ENCODE peak calls at places on chromosomes 11 and 22, in four cellular contexts. P is dorsolateral prefrontal cortex, I is astrocyte of the spinal cord, C is WERI-Rb-1. D is an unnamed sample.

GRCh38 chr11:46382644-46383403 is 1.4 kb downstream of the MDK start:
- DNase-seq in P (no peak), C (peak), I (no peak), D (peak)

GRCh38 chr11:85965202-85965601 is 103.7 kb downstream of the PICALM start:
- DNase-seq in C (no peak), I (no peak), P (no peak), D (peak)

GRCh38 chr22:50676661-50677492 is 4.3 kb downstream of the SHANK3 start:
- DNase-seq in I (no peak), P (no peak), C (no peak), D (no peak)

GRCh38 chr11:12811861-12812260 is 137.6 kb downstream of the TEAD1 start:
- DNase-seq in I (no peak), C (no peak), P (no peak), D (no peak)

GRCh38 chr11:124761301-124762021 is 629 bp downstream of the ESAM start:
- DNase-seq in C (peak), I (no peak), P (no peak), D (no peak)

GRCh38 chr11:125593113-125593761 is 585 bp downstream of the STT3A start:
- DNase-seq in P (no peak), I (peak), C (no peak), D (peak)

GRCh38 chr22:49018601-49019000 is 809.1 kb downstream of the BRD1 start:
- DNase-seq in C (no peak), P (peak), I (no peak), D (no peak)

GRCh38 chr22:41052661-41053490 is 39.5 kb upstream of the EP300 start:
- DNase-seq in C (no peak), P (no peak), I (peak), D (peak)

GRCh38 chr11:30454108-30454507 is 131.2 kb downstream of the ARL14EP start:
- DNase-seq in P (no peak), C (no peak), I (no peak), D (no peak)

GRCh38 chr11:123654566-123655081 is at the start of gene SCN3B:
- DNase-seq in P (peak), I (peak), C (peak), D (peak)

GRCh38 chr11:120238968-120239620 is 846 bp upstream of the POU2F3 start:
- DNase-seq in I (no peak), P (no peak), C (no peak), D (no peak)

GRCh38 chr11:67631427-67631826 is 1.7 kb upstream of the NUDT8 start:
- DNase-seq in I (no peak), C (no peak), P (no peak), D (no peak)

GRCh38 chr11:31995525-31996123 is 95.2 kb upstream of the RCN1 start:
- DNase-seq in C (no peak), I (peak), P (peak), D (peak)

GRCh38 chr11:75562836-75563484 is 907 bp downstream of the SERPINH1 start:
- DNase-seq in C (peak), I (peak), P (no peak), D (peak)

GRCh38 chr11:102253018-102253775 is 64.1 kb upstream of the BIRC3 start:
- DNase-seq in I (no peak), P (no peak), C (no peak), D (peak)

GRCh38 chr11:118338637-118339061 is 3.9 kb downstream of the CD3D start:
- DNase-seq in I (no peak), P (no peak), C (no peak), D (no peak)

GRCh38 chr11:125481531-125481930 is 14.5 kb downstream of the FEZ1 start:
- DNase-seq in P (peak), C (no peak), I (no peak), D (no peak)

GRCh38 chr11:122155001-122155400 is 39.0 kb upstream of the BLID start:
- DNase-seq in P (no peak), I (no peak), C (no peak), D (no peak)

GRCh38 chr11:111302298-111302697 is 4.0 kb downstream of the POU2AF3 start:
- DNase-seq in I (no peak), C (peak), P (no peak), D (no peak)

GRCh38 chr11:117833401-117833891 is 8.9 kb upstream of the FXYD2 start:
- DNase-seq in I (no peak), P (no peak), C (peak), D (no peak)

GRCh38 chr11:79894111-79894510 is 453.3 kb upstream of the TENM4 start:
- DNase-seq in C (no peak), I (no peak), P (no peak), D (no peak)

GRCh38 chr11:63212742-63213141 is 30.7 kb downstream of the SLC22A25 start:
- DNase-seq in I (peak), C (peak), P (no peak), D (peak)

GRCh38 chr11:26134481-26135355 is 197.2 kb upstream of the ANO3 start:
- DNase-seq in C (peak), I (peak), P (no peak), D (peak)

GRCh38 chr11:102237096-102237735 is 80.1 kb upstream of the BIRC3 start:
- DNase-seq in P (no peak), C (no peak), I (peak), D (peak)

GRCh38 chr11:124798991-124799383 is 1.2 kb downstream of the MSANTD2 start:
- DNase-seq in C (no peak), I (peak), P (no peak), D (peak)

GRCh38 chr11:28342704-28343103 is 234.5 kb downstream of the METTL15 start:
- DNase-seq in C (no peak), P (no peak), I (peak), D (peak)

GRCh38 chr11:103091024-103091423 is 936 bp downstream of the DCUN1D5 start:
- DNase-seq in C (no peak), I (peak), P (no peak), D (peak)

GRCh38 chr22:49643998-49644397 is 183.7 kb downstream of the BRD1 start:
- DNase-seq in I (no peak), C (no peak), P (no peak), D (no peak)

GRCh38 chr11:118921929-118922744 is 3.6 kb downstream of the BCL9L start:
- DNase-seq in I (no peak), C (peak), P (no peak), D (peak)

GRCh38 chr22:37068859-37069258 is 17.3 kb downstream of the KCTD17 start:
- DNase-seq in I (no peak), P (no peak), C (no peak), D (no peak)

GRCh38 chr11:9823439-9823838 is 159.6 kb downstream of the SWAP70 start:
- DNase-seq in P (no peak), I (no peak), C (no peak), D (no peak)

GRCh38 chr11:3123316-3123715 is 41.8 kb downstream of the OSBPL5 start:
- DNase-seq in I (no peak), P (peak), C (no peak), D (peak)

GRCh38 chr11:111387318-111387863 is 8.3 kb upstream of the POU2AF1 start:
- DNase-seq in C (no peak), P (peak), I (no peak), D (no peak)

GRCh38 chr11:44316388-44317240 is 6.7 kb upstream of the ALX4 start:
- DNase-seq in P (no peak), I (no peak), C (no peak), D (no peak)
- H3K4me3 ChIP-seq in P (peak), I (peak), C (peak), D (peak)

GRCh38 chr11:975824-976223 is 50.2 kb downstream of the AP2A2 start:
- DNase-seq in P (peak), I (peak), C (peak), D (peak)
- TF ChIP-seq CTCF in P (peak), I (peak), C (peak), D (peak)

GRCh38 chr22:47215851-47216250 is 453.4 kb downstream of the TBC1D22A start:
- DNase-seq in C (no peak), I (no peak), P (no peak), D (no peak)
- H3K4me3 ChIP-seq in C (no peak), I (no peak), P (no peak), D (no peak)

GRCh38 chr11:70503201-70503877 is 105.0 kb downstream of the CTTN start:
- DNase-seq in C (peak), P (no peak), I (no peak), D (no peak)

GRCh38 chr11:70505331-70505731 is 107.0 kb downstream of the CTTN start:
- DNase-seq in C (peak), I (no peak), P (no peak), D (no peak)

GRCh38 chr11:70504246-70505020 is 106.1 kb downstream of the CTTN start:
- DNase-seq in C (peak), P (no peak), I (no peak), D (no peak)

GRCh38 chr11:70502677-70503076 is 104.3 kb downstream of the CTTN start:
- DNase-seq in P (no peak), C (peak), I (no peak), D (no peak)

DNA sequence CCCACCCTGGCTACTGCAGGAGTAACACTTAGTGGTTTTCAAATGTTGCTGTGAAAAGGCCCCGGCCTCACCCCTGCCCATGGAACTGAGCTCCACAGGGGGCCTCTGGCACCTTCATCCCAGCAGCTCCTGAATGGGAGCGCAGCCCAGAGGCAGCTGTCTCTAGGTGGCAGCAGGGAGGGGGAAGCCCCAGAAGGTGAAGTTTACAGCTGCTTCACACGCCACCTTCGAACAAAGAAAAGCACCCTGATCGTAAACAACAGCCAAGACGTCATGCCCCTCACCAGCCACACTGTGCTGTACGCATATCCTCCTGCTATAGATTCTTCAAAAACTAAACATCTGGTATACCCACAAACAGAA is 105.5 kb downstream of the CTTN start:
- DNase-seq in I (no peak), C (peak), P (no peak), D (no peak)
- TF ChIP-seq CTCF in I (peak), C (peak), P (no peak), D (no peak)

DNA sequence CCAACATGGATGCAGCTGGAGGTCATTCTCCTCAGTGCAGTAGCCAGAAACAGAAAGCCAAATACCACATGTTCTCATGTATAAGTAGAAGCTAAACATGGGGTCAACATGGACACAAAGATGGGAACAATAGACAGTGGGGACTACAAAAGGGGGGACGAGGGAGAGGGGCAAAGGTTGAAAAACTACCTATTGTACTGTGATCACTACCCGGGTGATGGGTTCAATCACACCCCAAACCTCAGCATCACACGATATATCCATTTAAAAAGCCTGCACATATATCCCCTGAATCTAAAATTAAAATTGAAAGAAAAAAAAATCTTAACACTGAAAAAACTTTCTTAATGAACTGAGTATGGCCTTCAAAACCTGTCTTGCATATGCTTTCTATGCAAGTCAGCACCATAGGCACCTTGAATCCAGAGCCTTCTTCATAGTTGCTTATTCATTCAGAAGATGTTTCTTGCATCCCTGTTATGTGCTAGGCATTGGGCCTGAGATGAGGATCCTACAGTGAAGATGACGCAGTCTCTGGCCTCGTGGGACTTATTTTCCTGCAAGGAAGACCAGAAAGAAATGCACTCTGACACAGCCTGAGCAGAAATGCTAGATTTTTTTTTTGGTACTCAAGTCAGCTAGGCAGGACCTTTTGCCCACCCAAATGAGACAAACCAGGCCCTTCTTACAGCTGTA is 20.9 kb downstream of the NNMT start:
- DNase-seq in P (no peak), C (no peak), I (peak), D (peak)
- H3K4me3 ChIP-seq in P (no peak), C (no peak), I (no peak), D (no peak)

DNA sequence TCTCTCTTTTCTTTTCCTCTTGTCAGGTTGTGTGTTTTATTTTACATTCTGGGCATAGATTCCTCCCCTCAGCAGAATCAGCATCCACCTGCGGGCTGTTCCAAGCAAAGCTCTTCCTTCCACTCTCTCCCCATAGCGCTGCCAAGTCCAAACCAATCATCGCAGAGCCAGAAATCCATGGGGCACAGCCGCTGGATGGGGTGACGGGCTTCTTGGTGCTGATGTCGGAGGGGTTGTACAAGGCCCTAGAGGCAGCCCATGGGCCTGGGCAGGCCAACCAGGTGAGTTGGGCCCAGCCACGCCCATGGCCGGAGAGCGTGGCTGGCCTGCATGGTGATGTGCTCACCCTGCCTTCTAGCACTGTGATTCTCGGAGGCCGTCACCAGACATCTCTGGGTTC is 22.1 kb downstream of the TAB1 start:
- DNase-seq in I (no peak), P (no peak), C (no peak), D (no peak)
- TF ChIP-seq CTCF in I (no peak), P (no peak), C (no peak), D (no peak)

GRCh38 chr22:20156611-20157415 is 6.0 kb upstream of the CCDC188 start:
- DNase-seq in C (peak), I (peak), P (peak), D (peak)

GRCh38 chr22:20156042-20156389 is 5.2 kb upstream of the CCDC188 start:
- DNase-seq in C (no peak), P (no peak), I (no peak), D (no peak)

GRCh38 chr22:20159088-20159487 is 8.2 kb upstream of the CCDC188 start:
- DNase-seq in C (peak), I (no peak), P (peak), D (no peak)

GRCh38 chr22:20158366-20159036 is 7.6 kb upstream of the CCDC188 start:
- DNase-seq in I (no peak), P (no peak), C (no peak), D (no peak)

DNA sequence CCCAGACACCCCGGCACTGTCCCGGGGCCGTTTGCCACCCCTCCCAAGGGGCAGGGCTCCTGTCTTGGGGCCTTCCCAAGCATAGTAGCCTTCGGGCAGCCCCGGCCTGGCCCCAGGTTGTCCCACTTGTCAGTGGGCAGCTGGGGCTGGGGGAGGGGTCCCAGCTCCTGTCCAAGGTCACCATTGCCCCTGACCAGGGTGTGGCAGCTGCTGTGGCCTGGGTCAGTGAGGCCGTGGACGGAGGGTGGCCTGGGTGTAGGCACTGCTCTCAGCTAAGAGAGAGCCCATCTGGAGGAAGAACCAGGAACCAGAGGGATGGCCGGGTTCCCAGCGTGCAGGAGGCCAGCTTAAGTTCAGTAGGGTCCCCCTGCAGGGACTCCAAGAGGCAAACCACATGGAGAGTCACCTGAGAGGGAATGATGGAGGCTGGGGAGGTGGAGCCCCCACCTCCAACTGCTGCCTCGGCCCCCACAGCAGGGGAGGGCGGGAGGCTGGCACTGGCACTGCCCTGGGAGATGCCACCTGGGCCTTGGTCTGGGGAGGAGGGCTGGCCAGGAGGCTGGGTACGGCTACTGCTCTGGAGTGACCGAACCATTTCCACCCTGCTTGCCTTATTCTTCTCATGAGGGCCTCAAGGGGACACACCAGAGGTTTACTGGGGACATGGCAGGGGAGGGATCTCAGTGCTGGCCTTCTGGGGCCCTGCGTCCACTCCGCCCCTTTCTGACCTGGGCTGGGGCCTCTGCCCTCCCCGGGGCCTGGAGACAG is 6.7 kb upstream of the CCDC188 start:
- DNase-seq in P (no peak), C (no peak), I (no peak), D (no peak)
- H3K4me3 ChIP-seq in P (no peak), C (no peak), I (no peak), D (no peak)

DNA sequence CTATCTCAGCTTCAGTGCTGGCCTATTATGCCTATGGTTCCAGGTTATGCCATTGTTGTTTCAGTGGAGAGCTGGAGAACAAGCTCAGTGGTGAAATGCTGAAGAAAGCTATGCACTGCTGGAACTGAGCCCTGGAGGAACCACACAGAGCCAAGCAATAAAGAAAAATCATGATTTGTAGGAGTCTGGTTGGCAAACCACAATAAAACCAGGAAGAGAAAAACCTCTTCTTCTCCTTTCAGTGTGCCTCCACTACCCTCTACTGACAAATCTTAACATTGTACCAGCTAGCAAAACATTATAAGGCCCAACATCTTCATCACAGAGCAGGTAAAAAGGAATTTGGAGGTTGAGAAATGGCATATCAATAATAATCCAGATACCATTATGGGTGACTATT is 5.3 kb downstream of the OR51F2 start:
- DNase-seq in C (no peak), P (no peak), I (peak), D (no peak)
- TF ChIP-seq CTCF in C (no peak), P (no peak), I (peak), D (no peak)

GRCh38 chr11:65870307-65870658 is 2.3 kb downstream of the EFEMP2 start:
- DNase-seq in I (no peak), P (no peak), C (no peak), D (no peak)
- H3K4me3 ChIP-seq in I (no peak), P (no peak), C (no peak), D (no peak)

D was measured in fibroblast of the aortic adventitia.